ENCODE peak calls at places on chromosome 18, in ten cellular contexts. One of them, this sample, is unnamed.

GRCh38 chr18:7221424-7222155 is 9.3 kb upstream of the LRRC30 start:
- DNase-seq in AG09319: peak; percentile 34
- DNase-seq in putamen: peak; percentile 12
- DNase-seq in stimulated activated CD4-positive, alpha-beta T cell treated with anti-CD3 and anti-CD28 coated beads, Interleukin-2, amount 100 ng/mL, for 48 hours: no peak
- DNase-seq in T1000: peak; percentile 11
- DNase-seq in breast epithelium: no peak
- DNase-seq in WTC11: peak; percentile 67
- DNase-seq in T follicular helper cell: no peak
- DNase-seq in right cardiac atrium: no peak
- DNase-seq in EH: peak; percentile 72
- DNase-seq in this sample: peak; percentile 66

GRCh38 chr18:79943608-79944125 is 7.8 kb downstream of the SLC66A2 start:
- DNase-seq in AG09319: no peak
- DNase-seq in putamen: no peak
- DNase-seq in stimulated activated CD4-positive, alpha-beta T cell treated with anti-CD3 and anti-CD28 coated beads, Interleukin-2, amount 100 ng/mL, for 48 hours: no peak
- DNase-seq in T1000: no peak
- DNase-seq in breast epithelium: peak; percentile 51
- DNase-seq in WTC11: no peak
- DNase-seq in T follicular helper cell: no peak
- DNase-seq in right cardiac atrium: no peak
- DNase-seq in EH: no peak
- DNase-seq in this sample: no peak

GRCh38 chr18:48938827-48939367 is 11.9 kb downstream of the SMAD7 start:
- DNase-seq in AG09319: no peak
- DNase-seq in putamen: no peak
- DNase-seq in stimulated activated CD4-positive, alpha-beta T cell treated with anti-CD3 and anti-CD28 coated beads, Interleukin-2, amount 100 ng/mL, for 48 hours: no peak
- DNase-seq in T1000: no peak
- DNase-seq in breast epithelium: no peak
- DNase-seq in WTC11: no peak
- DNase-seq in T follicular helper cell: no peak
- DNase-seq in right cardiac atrium: no peak
- DNase-seq in EH: no peak
- DNase-seq in this sample: no peak

GRCh38 chr18:40415224-40415791 is 1539.7 kb upstream of the PIK3C3 start:
- DNase-seq in AG09319: no peak
- DNase-seq in putamen: no peak
- DNase-seq in stimulated activated CD4-positive, alpha-beta T cell treated with anti-CD3 and anti-CD28 coated beads, Interleukin-2, amount 100 ng/mL, for 48 hours: no peak
- DNase-seq in T1000: no peak
- DNase-seq in breast epithelium: no peak
- DNase-seq in WTC11: no peak
- DNase-seq in T follicular helper cell: no peak
- DNase-seq in right cardiac atrium: no peak
- DNase-seq in EH: no peak
- DNase-seq in this sample: no peak

GRCh38 chr18:37440206-37440605 is 125.4 kb downstream of the CELF4 start:
- DNase-seq in AG09319: no peak
- DNase-seq in putamen: no peak
- DNase-seq in stimulated activated CD4-positive, alpha-beta T cell treated with anti-CD3 and anti-CD28 coated beads, Interleukin-2, amount 100 ng/mL, for 48 hours: no peak
- DNase-seq in T1000: no peak
- DNase-seq in breast epithelium: no peak
- DNase-seq in WTC11: no peak
- DNase-seq in T follicular helper cell: no peak
- DNase-seq in right cardiac atrium: no peak
- DNase-seq in EH: peak; percentile 12
- DNase-seq in this sample: no peak

GRCh38 chr18:51290864-51291263 is 93.4 kb upstream of the MEX3C start:
- DNase-seq in AG09319: no peak
- DNase-seq in putamen: no peak
- DNase-seq in stimulated activated CD4-positive, alpha-beta T cell treated with anti-CD3 and anti-CD28 coated beads, Interleukin-2, amount 100 ng/mL, for 48 hours: no peak
- DNase-seq in T1000: no peak
- DNase-seq in breast epithelium: no peak
- DNase-seq in WTC11: no peak
- DNase-seq in T follicular helper cell: no peak
- DNase-seq in right cardiac atrium: no peak
- DNase-seq in EH: no peak
- DNase-seq in this sample: no peak

GRCh38 chr18:36298113-36298701 is 694 bp downstream of the FHOD3 start:
- DNase-seq in AG09319: no peak
- DNase-seq in putamen: no peak
- DNase-seq in stimulated activated CD4-positive, alpha-beta T cell treated with anti-CD3 and anti-CD28 coated beads, Interleukin-2, amount 100 ng/mL, for 48 hours: no peak
- DNase-seq in T1000: no peak
- DNase-seq in breast epithelium: no peak
- DNase-seq in WTC11: peak; percentile 66
- DNase-seq in T follicular helper cell: no peak
- DNase-seq in right cardiac atrium: peak; percentile 58
- DNase-seq in EH: no peak
- DNase-seq in this sample: peak; percentile 58

GRCh38 chr18:76697441-76697901 is 124.9 kb upstream of the ZNF236 start:
- DNase-seq in AG09319: no peak
- DNase-seq in putamen: no peak
- DNase-seq in stimulated activated CD4-positive, alpha-beta T cell treated with anti-CD3 and anti-CD28 coated beads, Interleukin-2, amount 100 ng/mL, for 48 hours: no peak
- DNase-seq in T1000: no peak
- DNase-seq in breast epithelium: no peak
- DNase-seq in WTC11: no peak
- DNase-seq in T follicular helper cell: no peak
- DNase-seq in right cardiac atrium: no peak
- DNase-seq in EH: peak; percentile 19
- DNase-seq in this sample: peak; percentile 67

GRCh38 chr18:76875390-76876330 is 53.3 kb downstream of the ZNF236 start:
- DNase-seq in AG09319: no peak
- DNase-seq in putamen: no peak
- DNase-seq in stimulated activated CD4-positive, alpha-beta T cell treated with anti-CD3 and anti-CD28 coated beads, Interleukin-2, amount 100 ng/mL, for 48 hours: peak; percentile 51
- DNase-seq in T1000: no peak
- DNase-seq in breast epithelium: no peak
- DNase-seq in WTC11: peak; percentile 69
- DNase-seq in T follicular helper cell: peak; percentile 3
- DNase-seq in right cardiac atrium: no peak
- DNase-seq in EH: peak; percentile 30
- DNase-seq in this sample: peak; percentile 45

GRCh38 chr18:31741096-31741735 is 19.5 kb downstream of the SLC25A52 start:
- DNase-seq in AG09319: peak; percentile 2
- DNase-seq in putamen: no peak
- DNase-seq in stimulated activated CD4-positive, alpha-beta T cell treated with anti-CD3 and anti-CD28 coated beads, Interleukin-2, amount 100 ng/mL, for 48 hours: peak; percentile 53
- DNase-seq in T1000: no peak
- DNase-seq in breast epithelium: no peak
- DNase-seq in WTC11: peak; percentile 63
- DNase-seq in T follicular helper cell: peak; percentile 34
- DNase-seq in right cardiac atrium: no peak
- DNase-seq in EH: peak; percentile 34
- DNase-seq in this sample: peak; percentile 72

GRCh38 chr18:48405108-48405507 is 4.1 kb downstream of the ZBTB7C start:
- DNase-seq in AG09319: no peak
- DNase-seq in putamen: no peak
- DNase-seq in stimulated activated CD4-positive, alpha-beta T cell treated with anti-CD3 and anti-CD28 coated beads, Interleukin-2, amount 100 ng/mL, for 48 hours: no peak
- DNase-seq in T1000: no peak
- DNase-seq in breast epithelium: no peak
- DNase-seq in WTC11: no peak
- DNase-seq in T follicular helper cell: no peak
- DNase-seq in right cardiac atrium: no peak
- DNase-seq in EH: peak; percentile 43
- DNase-seq in this sample: peak; percentile 44

GRCh38 chr18:58387716-58388115 is 241.2 kb downstream of the ALPK2 start:
- DNase-seq in AG09319: no peak
- DNase-seq in putamen: no peak
- DNase-seq in stimulated activated CD4-positive, alpha-beta T cell treated with anti-CD3 and anti-CD28 coated beads, Interleukin-2, amount 100 ng/mL, for 48 hours: no peak
- DNase-seq in T1000: no peak
- DNase-seq in breast epithelium: no peak
- DNase-seq in WTC11: no peak
- DNase-seq in T follicular helper cell: no peak
- DNase-seq in right cardiac atrium: no peak
- DNase-seq in EH: no peak
- DNase-seq in this sample: no peak

GRCh38 chr18:60980422-60981005 is 352.7 kb upstream of the CDH20 start:
- DNase-seq in AG09319: no peak
- DNase-seq in putamen: no peak
- DNase-seq in stimulated activated CD4-positive, alpha-beta T cell treated with anti-CD3 and anti-CD28 coated beads, Interleukin-2, amount 100 ng/mL, for 48 hours: no peak
- DNase-seq in T1000: no peak
- DNase-seq in breast epithelium: no peak
- DNase-seq in WTC11: no peak
- DNase-seq in T follicular helper cell: no peak
- DNase-seq in right cardiac atrium: no peak
- DNase-seq in EH: no peak
- DNase-seq in this sample: no peak

GRCh38 chr18:44727291-44727690 is 46.6 kb downstream of the SETBP1 start:
- DNase-seq in AG09319: no peak
- DNase-seq in putamen: no peak
- DNase-seq in stimulated activated CD4-positive, alpha-beta T cell treated with anti-CD3 and anti-CD28 coated beads, Interleukin-2, amount 100 ng/mL, for 48 hours: no peak
- DNase-seq in T1000: no peak
- DNase-seq in breast epithelium: no peak
- DNase-seq in WTC11: no peak
- DNase-seq in T follicular helper cell: no peak
- DNase-seq in right cardiac atrium: no peak
- DNase-seq in EH: no peak
- DNase-seq in this sample: no peak

GRCh38 chr18:2411381-2411977 is 159.8 kb downstream of the METTL4 start:
- DNase-seq in AG09319: no peak
- DNase-seq in putamen: no peak
- DNase-seq in stimulated activated CD4-positive, alpha-beta T cell treated with anti-CD3 and anti-CD28 coated beads, Interleukin-2, amount 100 ng/mL, for 48 hours: no peak
- DNase-seq in T1000: no peak
- DNase-seq in breast epithelium: no peak
- DNase-seq in WTC11: no peak
- DNase-seq in T follicular helper cell: no peak
- DNase-seq in right cardiac atrium: no peak
- DNase-seq in EH: peak; percentile 79
- DNase-seq in this sample: peak; percentile 34

GRCh38 chr18:26655614-26656400 is 107.5 kb upstream of the KCTD1 start:
- DNase-seq in AG09319: no peak
- DNase-seq in putamen: peak; percentile 75
- DNase-seq in stimulated activated CD4-positive, alpha-beta T cell treated with anti-CD3 and anti-CD28 coated beads, Interleukin-2, amount 100 ng/mL, for 48 hours: no peak
- DNase-seq in T1000: no peak
- DNase-seq in breast epithelium: peak; percentile 63
- DNase-seq in WTC11: peak; percentile 74
- DNase-seq in T follicular helper cell: no peak
- DNase-seq in right cardiac atrium: peak; percentile 86
- DNase-seq in EH: peak; percentile 30
- DNase-seq in this sample: peak; percentile 69

GRCh38 chr18:39959839-39960238 is 1995.2 kb upstream of the PIK3C3 start:
- DNase-seq in AG09319: no peak
- DNase-seq in putamen: no peak
- DNase-seq in stimulated activated CD4-positive, alpha-beta T cell treated with anti-CD3 and anti-CD28 coated beads, Interleukin-2, amount 100 ng/mL, for 48 hours: no peak
- DNase-seq in T1000: no peak
- DNase-seq in breast epithelium: no peak
- DNase-seq in WTC11: no peak
- DNase-seq in T follicular helper cell: no peak
- DNase-seq in right cardiac atrium: no peak
- DNase-seq in EH: no peak
- DNase-seq in this sample: no peak

This sample was measured in adipocyte.